ENCODE peak calls at places on chromosome 2, in seven cellular contexts. T is NCI-H1092, E is aorta, V is fibroblast of pulmonary artery, Y is SW480, J is amygdala, L is RKO. M is an unnamed sample.

GRCh38 chr2:208820289-208820688 is 413.7 kb downstream of the PTH2R start:
- DNase-seq in L (peak), V (no peak), T (peak), Y (peak), J (no peak), E (no peak), M (no peak)

GRCh38 chr2:24543252-24543651 is 52.2 kb downstream of the NCOA1 start:
- DNase-seq in Y (no peak), L (no peak), E (no peak), T (no peak), V (no peak), J (no peak), M (no peak)

GRCh38 chr2:102488063-102488462 is 15.0 kb downstream of the SLC9A4 start:
- DNase-seq in L (no peak), T (no peak), V (peak), Y (peak), E (no peak), J (no peak), M (peak)

GRCh38 chr2:12649602-12650400 is 66.9 kb upstream of the TRIB2 start:
- DNase-seq in Y (peak), T (no peak), E (no peak), L (no peak), V (no peak), J (no peak), M (no peak)

GRCh38 chr2:85226783-85227182 is 93.6 kb downstream of the TCF7L1 start:
- DNase-seq in J (no peak), E (no peak), V (no peak), Y (no peak), L (no peak), T (no peak), M (no peak)

GRCh38 chr2:161586517-161587167 is 37.6 kb upstream of the SLC4A10 start:
- DNase-seq in J (no peak), V (peak), T (no peak), L (peak), E (no peak), Y (peak), M (no peak)

GRCh38 chr2:85796046-85796548 is 42.3 kb downstream of the ATOH8 start:
- DNase-seq in Y (no peak), J (no peak), T (no peak), E (no peak), L (no peak), V (no peak), M (no peak)

GRCh38 chr2:47293967-47294366 is 109.0 kb upstream of the MSH2 start:
- DNase-seq in Y (no peak), L (no peak), V (no peak), J (no peak), E (no peak), T (no peak), M (no peak)

GRCh38 chr2:213162515-213163118 is 11.2 kb upstream of the IKZF2 start:
- DNase-seq in Y (no peak), V (peak), J (no peak), L (no peak), T (no peak), E (no peak), M (no peak)

M was measured in NCI-H226.